ENCODE peak calls at places on chromosomes 11 and 22, in nine cellular contexts. Q, C, M, U, G, W, B, D and R are unnamed samples.

GRCh38 chr11:112320668-112321067 is 60.0 kb upstream of the PLET1 start:
- DNase-seq in Q (peak; percentile 18), C (peak; percentile 76), M (peak; percentile 68), U (peak; percentile 69), G (peak; percentile 71), W (no peak), B (no peak), D (peak; percentile 91), R (peak; percentile 52)

GRCh38 chr11:13826505-13827278 is 135.8 kb upstream of the SPON1 start:
- DNase-seq in Q (peak; percentile 42), C (no peak), M (no peak), U (no peak), G (no peak), W (no peak), B (no peak), D (peak; percentile 56), R (no peak)

GRCh38 chr22:42769574-42770447 is 49.1 kb upstream of the A4GALT start:
- DNase-seq in Q (peak; percentile 44), C (peak; percentile 53), M (peak; percentile 83), U (peak; percentile 86), G (peak; percentile 90), W (no peak), B (no peak), D (peak; percentile 90), R (peak; percentile 40)

GRCh38 chr11:61052182-61052972 is 49.9 kb upstream of the CD5 start:
- DNase-seq in Q (no peak), C (no peak), M (no peak), U (no peak), G (no peak), W (no peak), B (no peak), D (no peak), R (no peak)

GRCh38 chr11:78795862-78796261 is 221.2 kb upstream of the NARS2 start:
- DNase-seq in Q (no peak), C (peak; percentile 88), M (no peak), U (no peak), G (no peak), W (no peak), B (no peak), D (no peak), R (no peak)

GRCh38 chr11:2732261-2732939 is 32.6 kb upstream of the KCNQ1OT1 start:
- DNase-seq in Q (no peak), C (no peak), M (no peak), U (no peak), G (no peak), W (no peak), B (peak; percentile 73), D (no peak), R (no peak)

GRCh38 chr11:13487661-13488030 is 8.2 kb downstream of the PTH start:
- DNase-seq in Q (peak; percentile 44), C (no peak), M (no peak), U (no peak), G (no peak), W (no peak), B (no peak), D (peak; percentile 15), R (no peak)

GRCh38 chr11:3903207-3903896 is 47.9 kb downstream of the STIM1 start:
- DNase-seq in Q (peak; percentile 47), C (no peak), M (no peak), U (no peak), G (no peak), W (no peak), B (no peak), D (no peak), R (no peak)

GRCh38 chr11:33454264-33454663 is 197.1 kb downstream of the HIPK3 start:
- DNase-seq in Q (no peak), C (no peak), M (no peak), U (no peak), G (no peak), W (no peak), B (no peak), D (no peak), R (no peak)

GRCh38 chr22:37415210-37415609 is 12.1 kb downstream of the ELFN2 start:
- DNase-seq in Q (no peak), C (no peak), M (no peak), U (no peak), G (no peak), W (no peak), B (no peak), D (no peak), R (no peak)

GRCh38 chr11:14288189-14288935 is 70.6 kb downstream of the RRAS2 start:
- DNase-seq in Q (no peak), C (peak; percentile 68), M (no peak), U (no peak), G (no peak), W (no peak), B (no peak), D (peak; percentile 80), R (peak; percentile 61)

GRCh38 chr11:35622070-35622469 is 3.8 kb downstream of the FJX1 start:
- DNase-seq in Q (no peak), C (peak; percentile 84), M (no peak), U (no peak), G (no peak), W (no peak), B (no peak), D (peak; percentile 79), R (no peak)

GRCh38 chr11:125348704-125349635 is 147.1 kb downstream of the FEZ1 start:
- DNase-seq in Q (peak; percentile 68), C (no peak), M (peak; percentile 67), U (peak; percentile 74), G (peak; percentile 54), W (peak; percentile 52), B (peak; percentile 69), D (peak; percentile 68), R (no peak)

GRCh38 chr11:86167499-86168161 is 76.9 kb upstream of the EED start:
- DNase-seq in Q (no peak), C (no peak), M (no peak), U (no peak), G (no peak), W (no peak), B (no peak), D (no peak), R (no peak)

GRCh38 chr11:106400949-106401545 is 323.6 kb downstream of the AASDHPPT start:
- DNase-seq in Q (no peak), C (no peak), M (no peak), U (no peak), G (no peak), W (no peak), B (no peak), D (peak; percentile 17), R (no peak)

GRCh38 chr22:19776433-19777031 is 16.0 kb downstream of the TBX1 start:
- DNase-seq in Q (peak; percentile 90), C (no peak), M (no peak), U (no peak), G (no peak), W (peak; percentile 46), B (no peak), D (peak; percentile 53), R (no peak)

DNA sequence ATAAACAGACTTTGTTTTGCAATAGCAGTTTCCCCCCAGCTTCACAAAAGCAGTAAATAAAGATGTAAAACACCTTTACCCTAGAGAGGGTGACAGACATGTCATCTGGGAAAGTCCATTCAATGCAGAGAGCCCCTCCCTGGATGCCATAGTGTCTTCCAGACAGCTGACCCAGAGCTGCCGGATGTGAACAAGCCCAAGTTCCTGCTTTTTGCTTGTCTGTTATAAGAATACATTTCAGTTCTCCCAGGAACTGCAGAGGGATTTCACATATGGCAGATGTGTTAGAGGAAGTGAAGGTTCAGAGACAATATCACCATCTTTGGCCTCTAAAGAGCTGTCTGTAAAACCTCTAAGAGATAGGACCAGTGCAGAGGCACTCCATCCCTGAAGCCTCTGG is 48.9 kb downstream of the RELT start:
- DNase-seq in Q (no peak), C (no peak), M (no peak), U (no peak), G (no peak), W (no peak), B (no peak), D (no peak), R (no peak)
- H3K4me3 ChIP-seq in Q (no peak overlapping the region), C (no peak overlapping the region), M (no peak overlapping the region), U (no peak overlapping the region), G (no peak overlapping the region), W (no peak overlapping the region), B (no peak overlapping the region), D (no peak overlapping the region), R (no peak overlapping the region)

DNA sequence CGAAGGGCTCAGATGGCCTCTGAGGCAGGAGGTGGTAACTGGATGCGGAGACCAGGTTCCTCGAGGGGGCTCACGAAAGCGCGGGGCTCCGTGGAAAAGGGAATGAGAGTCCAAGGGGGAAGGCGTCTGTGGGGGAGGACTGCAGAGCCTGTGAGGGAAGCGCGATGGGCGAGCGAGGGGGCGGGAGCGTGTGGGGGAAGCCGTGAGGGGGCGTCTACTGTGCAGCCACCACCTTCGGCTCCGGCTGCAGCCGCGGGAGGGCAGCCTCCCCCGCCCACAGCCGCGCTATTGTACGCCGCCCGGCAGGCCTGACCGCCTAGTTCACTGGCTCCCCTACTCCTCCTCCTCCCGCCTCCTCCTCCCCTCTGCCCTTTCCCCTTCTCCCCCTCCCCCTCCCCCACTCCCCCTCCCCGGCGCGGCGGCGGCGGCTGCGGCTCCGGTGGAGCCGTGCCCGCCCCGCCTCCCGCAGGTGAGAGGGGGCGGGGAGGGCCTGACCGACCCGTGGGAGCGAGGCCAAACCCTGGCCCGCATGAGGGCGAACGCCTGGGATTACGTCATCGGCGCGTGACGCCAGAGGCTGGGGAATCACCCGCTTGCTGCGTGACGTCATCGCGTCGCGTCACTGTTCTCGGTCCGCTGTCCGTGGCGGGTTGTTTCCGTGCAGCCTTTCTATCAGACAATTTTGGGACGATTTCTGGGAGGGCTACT is at the start of gene PAK1:
- DNase-seq in Q (peak; percentile 91), C (peak; percentile 78), M (peak; percentile 98), U (peak; percentile 96), G (peak; percentile 95), W (peak; percentile 75), B (peak; percentile 82), D (peak; percentile 95), R (no peak)
- TF ChIP-seq CTCF in Q (no peak), C (peak; percentile 14), M (peak; percentile 43), U (no peak), G (peak; percentile 30), W (peak; percentile 43), B (peak; percentile 39), D (peak; percentile 17), R (peak; percentile 50)

GRCh38 chr22:29314537-29315285 is 786 bp downstream of the RASL10A start:
- DNase-seq in Q (no peak), C (no peak), M (no peak), U (no peak), G (no peak), W (no peak), B (no peak), D (no peak), R (no peak)
- H3K4me3 ChIP-seq in Q (no peak overlapping the region), C (peak overlapping the region; percentile 5), M (no peak overlapping the region), U (no peak overlapping the region), G (peak overlapping the region; percentile 49), W (peak overlapping the region; percentile 36), B (peak overlapping the region; percentile 54), D (no peak overlapping the region), R (no peak overlapping the region)

DNA sequence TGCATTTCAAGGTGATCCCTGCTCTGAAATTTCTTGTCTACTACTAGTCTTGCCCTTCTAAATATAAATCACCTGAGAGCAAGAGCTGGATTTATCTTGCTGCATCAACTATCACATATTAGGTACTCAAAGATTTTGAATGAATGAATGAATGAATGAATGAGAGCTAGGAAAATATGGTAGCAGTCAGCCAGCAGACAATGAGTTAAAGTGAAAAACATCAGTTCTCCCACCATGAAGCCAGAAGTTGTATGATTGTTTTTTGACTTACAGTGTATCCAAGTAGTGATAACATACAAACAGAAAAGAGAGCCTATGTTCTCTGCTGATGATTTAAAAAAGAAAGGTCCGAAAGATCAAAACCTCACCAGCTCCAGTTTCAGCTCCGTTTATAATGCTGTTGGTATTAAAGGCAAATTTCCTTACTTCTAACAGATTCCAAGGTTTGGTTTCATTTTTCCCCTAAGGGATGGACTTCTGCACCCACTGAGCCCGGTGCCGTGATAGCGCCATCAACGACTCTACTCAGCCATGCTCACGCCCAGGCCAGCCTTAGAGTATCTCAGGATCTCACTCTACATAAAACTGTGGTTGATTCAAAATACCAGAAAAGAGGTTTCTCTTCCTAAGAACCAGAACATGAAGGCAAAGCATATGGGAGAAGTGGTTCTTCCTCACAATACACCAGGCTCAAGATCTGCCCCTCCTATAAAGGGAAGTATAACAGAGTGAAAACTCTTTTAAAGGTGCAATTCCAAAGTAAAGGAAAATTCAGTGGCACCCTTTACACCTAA is 92.0 kb downstream of the SGSM3 start:
- DNase-seq in Q (no peak), C (no peak), M (no peak), U (no peak), G (no peak), W (peak; percentile 37), B (no peak), D (no peak), R (no peak)
- TF ChIP-seq CTCF in Q (no peak), C (no peak), M (no peak), U (no peak), G (no peak), W (no peak), B (no peak), D (no peak), R (no peak)